ENCODE peak calls at places on chromosomes 7 and 10, in seven cellular contexts. M, A, I, Q, S, X and B are unnamed samples.

GRCh38 chr10:72245949-72246525 is 27.7 kb upstream of the DDIT4 start:
- DNase-seq in A (peak; percentile 31), S (no peak), I (no peak), M (no peak), Q (no peak), X (no peak), B (no peak)

GRCh38 chr7:151725844-151726770 is 150.8 kb downstream of the PRKAG2 start:
- DNase-seq in A (no peak), I (no peak), Q (no peak), X (no peak), M (no peak), S (no peak), B (no peak)

GRCh38 chr7:76409537-76409936 is at the start of gene SSC4D:
- DNase-seq in M (no peak), S (no peak), I (peak; percentile 74), A (no peak), Q (no peak), X (no peak), B (no peak)

GRCh38 chr7:39433550-39433949 is 132.7 kb upstream of the YAE1 start:
- DNase-seq in S (no peak), I (no peak), X (no peak), A (no peak), Q (no peak), M (peak; percentile 16), B (no peak)

GRCh38 chr7:29454464-29454863 is 109.2 kb upstream of the PRR15 start:
- DNase-seq in Q (no peak), I (peak; percentile 17), A (no peak), M (no peak), X (no peak), S (no peak), B (no peak)

GRCh38 chr7:49776994-49777393 is 3.6 kb downstream of the VWC2 start:
- DNase-seq in S (no peak), I (no peak), X (peak; percentile 28), A (no peak), M (no peak), Q (no peak), B (no peak)

GRCh38 chr10:48507933-48508830 is 96.7 kb downstream of the ARHGAP22 start:
- DNase-seq in M (no peak), X (no peak), I (no peak), Q (peak; percentile 29), S (peak; percentile 72), A (peak; percentile 67), B (no peak)

GRCh38 chr7:119900996-119901395 is 372.0 kb upstream of the KCND2 start:
- DNase-seq in A (no peak), X (no peak), I (no peak), S (no peak), Q (no peak), M (no peak), B (no peak)

GRCh38 chr10:131676971-131677421 is 223.8 kb upstream of the PPP2R2D start:
- DNase-seq in Q (no peak), X (no peak), M (no peak), I (no peak), S (no peak), A (no peak), B (no peak)

GRCh38 chr7:46387646-46388045 is 466.6 kb upstream of the IGFBP3 start:
- DNase-seq in I (no peak), Q (no peak), A (no peak), M (no peak), S (no peak), X (no peak), B (no peak)

GRCh38 chr7:47931005-47931787 is 17.1 kb downstream of the PKD1L1 start:
- DNase-seq in S (peak; percentile 90), A (no peak), I (no peak), M (no peak), Q (no peak), X (no peak), B (no peak)

GRCh38 chr7:100642534-100642907 is 1.2 kb upstream of the TFR2 start:
- DNase-seq in S (no peak), Q (peak; percentile 38), M (no peak), X (peak; percentile 58), A (peak; percentile 85), I (peak; percentile 94), B (peak; percentile 80)

GRCh38 chr7:158372400-158373302 is 215.0 kb downstream of the PTPRN2 start:
- DNase-seq in M (no peak), A (peak; percentile 45), I (no peak), S (no peak), X (no peak), Q (no peak), B (no peak)

GRCh38 chr10:119118231-119118630 is 14.3 kb downstream of the DENND10 start:
- DNase-seq in Q (no peak), S (no peak), X (no peak), M (no peak), I (no peak), A (no peak), B (no peak)

GRCh38 chr7:50739744-50740455 is 42.8 kb downstream of the GRB10 start:
- DNase-seq in Q (no peak), I (no peak), A (peak; percentile 78), S (no peak), M (no peak), X (no peak), B (no peak)

GRCh38 chr7:55133630-55134392 is 115.0 kb downstream of the EGFR start:
- DNase-seq in A (no peak), I (peak; percentile 62), M (no peak), S (peak; percentile 72), Q (peak; percentile 51), X (no peak), B (no peak)

GRCh38 chr10:92387289-92387940 is 96.4 kb downstream of the MARCHF5 start:
- DNase-seq in X (no peak), Q (no peak), M (no peak), S (no peak), A (no peak), I (peak; percentile 86), B (no peak)

DNA sequence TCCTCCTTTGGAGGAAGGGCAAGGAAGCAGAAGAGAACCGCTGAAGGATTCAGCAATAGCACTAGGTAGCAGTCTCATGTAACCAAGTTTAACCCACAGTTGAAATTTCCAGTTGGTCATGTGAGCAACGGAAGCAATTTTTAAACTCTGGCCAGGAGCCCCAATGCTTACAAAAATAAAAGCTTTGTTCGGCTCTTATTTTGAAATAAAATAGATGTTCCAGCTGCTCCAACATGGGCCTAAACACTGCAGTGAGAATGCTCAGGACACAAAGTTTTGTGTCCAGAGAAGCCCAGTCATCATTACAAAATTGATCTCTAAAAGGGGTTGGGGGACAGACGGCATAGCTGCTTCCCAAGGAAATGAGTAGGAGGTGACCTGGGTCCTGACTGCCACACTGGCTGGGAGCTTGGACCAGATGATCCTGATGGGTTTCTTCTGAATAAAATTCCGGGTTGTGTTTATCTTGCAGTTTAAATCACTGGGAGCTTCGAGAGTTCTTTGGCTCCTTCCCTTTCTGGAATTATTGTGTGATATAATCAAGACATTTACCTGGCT is 452 bp upstream of the TMEM140 start:
- DNase-seq in I (peak; percentile 14), Q (no peak), S (no peak), X (no peak), M (no peak), A (no peak), B (no peak)
- TF ChIP-seq POLR2AphosphoS5 in I (no peak), Q (no peak), S (peak; percentile 11), X (peak; percentile 45), M (no peak), A (no peak), B (no peak)

DNA sequence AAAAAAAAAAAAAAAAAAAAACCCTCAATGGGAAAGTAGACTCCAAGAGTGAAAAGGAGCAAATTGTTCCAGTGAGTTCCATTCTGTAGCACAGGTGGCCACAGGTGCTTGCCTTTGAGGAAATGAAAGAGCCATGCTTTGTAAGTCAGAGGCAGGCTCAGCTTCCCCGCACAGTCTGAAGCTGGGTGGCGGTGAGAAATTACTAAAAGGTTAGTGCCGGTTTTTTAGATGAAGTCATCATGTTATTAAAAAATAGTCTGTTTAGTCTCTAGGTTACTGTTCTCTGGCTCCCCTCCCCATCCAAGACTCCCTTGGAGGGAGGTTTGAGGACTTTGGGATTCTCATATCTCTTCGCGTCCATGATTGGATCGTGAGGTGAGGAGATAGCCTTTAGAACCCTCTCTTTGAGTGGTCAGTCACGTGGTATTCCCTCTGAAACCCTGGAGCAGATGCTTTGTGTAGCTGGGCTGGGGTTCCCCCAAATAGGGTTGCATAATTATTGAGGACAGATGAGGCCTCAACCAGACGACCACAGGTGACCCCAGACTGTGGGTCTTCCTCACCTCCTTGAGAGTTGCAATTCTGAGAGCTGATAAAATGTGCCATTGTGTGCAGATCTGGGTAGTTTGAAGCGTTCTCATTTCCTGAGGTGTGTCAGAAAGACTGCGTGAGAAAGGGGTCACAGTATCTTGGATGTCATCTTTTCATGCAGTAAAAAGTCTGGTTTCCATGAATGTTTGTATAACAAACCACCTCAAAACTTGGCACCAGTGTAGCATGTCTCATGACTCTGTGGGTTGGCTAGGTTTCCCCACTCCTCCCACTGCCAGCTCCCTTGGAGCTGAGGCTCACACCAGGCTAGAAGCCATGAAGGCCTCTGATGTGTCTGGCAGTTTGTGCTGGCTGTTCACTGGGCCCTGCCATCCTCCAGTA is 27.1 kb downstream of the OGDH start:
- DNase-seq in S (no peak), M (peak; percentile 88), Q (peak; percentile 85), A (no peak), I (no peak), X (peak; percentile 52), B (no peak)
- TF ChIP-seq POLR2AphosphoS5 in S (no peak), M (peak; percentile 42), Q (peak; percentile 39), A (no peak), I (no peak), X (no peak), B (no peak)

DNA sequence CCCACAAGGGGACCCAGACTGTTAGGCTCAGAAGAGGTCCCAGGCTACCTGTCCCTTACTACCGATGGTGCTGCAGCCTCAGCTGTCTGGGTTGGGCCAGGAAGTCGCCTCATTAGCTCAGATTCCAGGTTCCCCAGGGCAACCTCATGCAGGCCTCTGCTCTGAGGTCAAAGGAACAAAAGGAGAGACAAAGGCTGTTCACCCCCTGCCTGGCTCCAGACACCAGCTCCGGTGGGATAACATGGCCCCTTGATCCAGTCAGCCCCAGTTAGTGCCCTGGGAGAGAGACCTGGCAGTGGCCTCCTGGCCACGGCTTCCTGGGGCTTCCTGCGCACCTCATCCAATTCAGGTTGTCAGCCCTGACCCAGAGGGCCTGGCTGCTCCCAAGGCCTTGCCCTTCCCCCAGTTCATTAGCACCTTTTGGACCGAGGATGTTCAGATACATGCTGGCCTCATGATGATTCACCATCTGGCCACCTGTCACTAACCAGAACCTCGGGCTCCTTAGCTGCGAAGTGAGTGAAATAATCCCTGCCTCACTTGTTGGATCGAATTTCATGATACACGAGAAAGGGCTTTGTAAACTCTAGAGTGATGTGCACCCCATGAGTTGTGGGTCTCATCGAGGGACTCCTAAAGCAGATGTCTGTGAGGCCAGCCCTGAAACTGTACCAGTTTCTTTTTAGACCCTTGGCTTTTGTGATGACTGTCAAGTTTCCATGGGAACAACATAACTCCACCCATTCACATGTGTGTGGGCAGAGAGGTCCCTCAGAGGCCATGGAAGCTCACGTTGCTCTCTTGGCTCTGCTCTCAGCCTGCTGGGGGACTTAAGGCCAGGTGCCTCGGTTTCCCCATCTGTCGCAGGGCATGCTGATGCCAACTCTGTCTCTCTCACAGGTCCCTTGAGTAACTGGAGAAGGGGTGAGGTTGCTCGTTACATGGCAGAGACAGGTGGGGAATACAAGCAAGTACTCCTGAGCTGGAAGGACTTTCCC is 79.5 kb upstream of the PCBD1 start:
- DNase-seq in Q (no peak), S (no peak), I (no peak), X (no peak), M (no peak), A (peak; percentile 38), B (peak; percentile 52)
- TF ChIP-seq POLR2AphosphoS5 in Q (no peak), S (no peak), I (no peak), X (no peak), M (no peak), A (no peak), B (no peak)

GRCh38 chr7:28032738-28033380 is 147.7 kb downstream of the JAZF1 start:
- DNase-seq in S (no peak), A (no peak), M (no peak), Q (no peak), X (no peak), I (no peak), B (no peak)
- TF ChIP-seq POLR2AphosphoS5 in S (no peak), A (no peak), M (no peak), Q (no peak), X (no peak), I (no peak), B (no peak)

GRCh38 chr7:116741625-116742316 is 69.8 kb downstream of the MET start:
- DNase-seq in Q (no peak), I (no peak), S (no peak), M (no peak), X (no peak), A (no peak), B (no peak)
- TF ChIP-seq POLR2AphosphoS5 in Q (no peak), I (no peak), S (no peak), M (no peak), X (no peak), A (no peak), B (no peak)